ENCODE peak calls at places on chromosomes 13 and 19, in nine cellular contexts. U is GM13977, E is cardiac fibroblast, Z is hypothalamus, P is thoracic aorta, S is T follicular helper cell, C is GM03348, K is colonic mucosa, I is T-helper 9 cell. G is an unnamed sample.

GRCh38 chr13:45194081-45194939 is 6.5 kb downstream of the KCTD4 start:
- DNase-seq in U (no peak), E (peak; percentile 67), Z (peak; percentile 82), P (no peak), S (no peak), C (no peak), K (no peak), I (no peak), G (no peak)

GRCh38 chr13:40597735-40598365 is 68.6 kb downstream of the FOXO1 start:
- DNase-seq in U (no peak), E (no peak), Z (no peak), P (no peak), S (no peak), C (no peak), K (no peak), I (no peak), G (no peak)

GRCh38 chr13:18951412-18951811 is 230.2 kb downstream of the TUBA3C start:
- DNase-seq in U (peak; percentile 8), E (no peak), Z (no peak), P (no peak), S (no peak), C (no peak), K (no peak), I (no peak), G (no peak)

GRCh38 chr19:49771674-49772139 is 4.9 kb downstream of the AP2A1 start:
- DNase-seq in U (no peak), E (no peak), Z (no peak), P (no peak), S (no peak), C (no peak), K (no peak), I (no peak), G (no peak)

GRCh38 chr13:97026759-97027555 is 32.7 kb upstream of the OXGR1 start:
- DNase-seq in U (no peak), E (no peak), Z (no peak), P (no peak), S (no peak), C (no peak), K (no peak), I (no peak), G (no peak)

GRCh38 chr19:31127132-31127967 is 221.9 kb downstream of the TSHZ3 start:
- DNase-seq in U (no peak), E (peak; percentile 94), Z (no peak), P (no peak), S (no peak), C (peak; percentile 90), K (peak; percentile 28), I (no peak), G (no peak)

GRCh38 chr13:104984296-104984818 is 1551.1 kb downstream of the EFNB2 start:
- DNase-seq in U (peak; percentile 7), E (peak; percentile 55), Z (no peak), P (no peak), S (no peak), C (no peak), K (no peak), I (peak; percentile 9), G (no peak)

GRCh38 chr13:105814219-105814901 is 721.1 kb downstream of the EFNB2 start:
- DNase-seq in U (no peak), E (no peak), Z (no peak), P (no peak), S (no peak), C (no peak), K (no peak), I (no peak), G (no peak)

GRCh38 chr13:112587767-112588489 is at the start of gene TUBGCP3:
- DNase-seq in U (peak; percentile 94), E (peak; percentile 82), Z (peak; percentile 81), P (peak; percentile 21), S (peak; percentile 60), C (peak; percentile 96), K (peak; percentile 81), I (peak; percentile 63), G (peak; percentile 47)

GRCh38 chr13:45282994-45283393 is 58.0 kb downstream of the TPT1 start:
- DNase-seq in U (no peak), E (no peak), Z (no peak), P (no peak), S (no peak), C (no peak), K (no peak), I (no peak), G (no peak)

GRCh38 chr13:70237131-70237530 is 128.9 kb upstream of the KLHL1 start:
- DNase-seq in U (no peak), E (no peak), Z (no peak), P (no peak), S (no peak), C (no peak), K (no peak), I (no peak), G (no peak)

GRCh38 chr13:75993823-75994222 is 357.7 kb downstream of the LMO7 start:
- DNase-seq in U (no peak), E (peak; percentile 47), Z (no peak), P (no peak), S (no peak), C (no peak), K (no peak), I (no peak), G (no peak)

GRCh38 chr19:1907563-1908363 is 2.6 kb downstream of the ADAT3 start:
- DNase-seq in U (no peak), E (no peak), Z (peak; percentile 34), P (no peak), S (no peak), C (no peak), K (peak; percentile 82), I (no peak), G (no peak)

GRCh38 chr13:97648171-97648880 is 214.4 kb downstream of the RAP2A start:
- DNase-seq in U (no peak), E (peak; percentile 44), Z (no peak), P (no peak), S (no peak), C (no peak), K (no peak), I (no peak), G (no peak)

GRCh38 chr19:45171211-45171623 is 6.8 kb downstream of the TRAPPC6A start:
- DNase-seq in U (no peak), E (peak; percentile 22), Z (no peak), P (no peak), S (no peak), C (no peak), K (no peak), I (peak; percentile 29), G (no peak)

GRCh38 chr13:54078271-54078670 is 1049.7 kb downstream of the OLFM4 start:
- DNase-seq in U (no peak), E (no peak), Z (no peak), P (no peak), S (no peak), C (no peak), K (no peak), I (no peak), G (no peak)

GRCh38 chr13:56988543-56988942 is 152.2 kb upstream of the PRR20A start:
- DNase-seq in U (no peak), E (no peak), Z (no peak), P (no peak), S (no peak), C (no peak), K (no peak), I (no peak), G (no peak)

G was measured in effector CD8-positive, alpha-beta T cell.